ENCODE peak calls at places on chromosomes 7 and 10, in eight cellular contexts. U is kidney, D is upper lobe of right lung, J is endothelial cell, A is astrocyte of the cerebellum, Y is tibial artery, L is A549, F is psoas muscle. O is an unnamed sample.

GRCh38 chr10:113056468-113057021 is 106.5 kb downstream of the TCF7L2 start:
- DNase-seq in U (no peak), D (no peak), J (no peak), A (peak; percentile 41), Y (peak; percentile 70), L (no peak), F (no peak), O (peak; percentile 19)

GRCh38 chr7:101678713-101679112 is 49.6 kb upstream of the MYL10 start:
- DNase-seq in U (no peak), D (no peak), J (no peak), A (peak; percentile 59), Y (no peak), L (no peak), F (no peak), O (no peak)

GRCh38 chr7:81501220-81501619 is 268.6 kb downstream of the HGF start:
- DNase-seq in U (no peak), D (no peak), J (no peak), A (peak; percentile 19), Y (no peak), L (no peak), F (no peak), O (no peak)

GRCh38 chr10:53574024-53574423 is 801.4 kb upstream of the MBL2 start:
- DNase-seq in U (no peak), D (no peak), J (no peak), A (no peak), Y (no peak), L (no peak), F (no peak), O (no peak)

GRCh38 chr10:130411496-130412070 is 275.4 kb downstream of the GLRX3 start:
- DNase-seq in U (no peak), D (peak; percentile 28), J (no peak), A (no peak), Y (no peak), L (no peak), F (no peak), O (no peak)

GRCh38 chr7:30626984-30627383 is 32.3 kb downstream of the GARS1 start:
- DNase-seq in U (no peak), D (no peak), J (no peak), A (no peak), Y (no peak), L (no peak), F (no peak), O (no peak)

GRCh38 chr7:49850921-49851613 is 77.6 kb downstream of the VWC2 start:
- DNase-seq in U (no peak), D (no peak), J (no peak), A (no peak), Y (no peak), L (no peak), F (no peak), O (no peak)

GRCh38 chr7:75937958-75938786 is 23.2 kb downstream of the POR start:
- DNase-seq in U (peak; percentile 90), D (peak; percentile 78), J (no peak), A (peak; percentile 59), Y (peak; percentile 90), L (peak; percentile 66), F (peak; percentile 88), O (peak; percentile 95)

GRCh38 chr10:73262105-73262730 is 9.8 kb upstream of the MRPS16 start:
- DNase-seq in U (no peak), D (no peak), J (no peak), A (peak; percentile 11), Y (no peak), L (peak; percentile 68), F (no peak), O (peak; percentile 74)

GRCh38 chr10:73264423-73264822 is 12.0 kb upstream of the MRPS16 start:
- DNase-seq in U (no peak), D (no peak), J (no peak), A (no peak), Y (no peak), L (no peak), F (no peak), O (no peak)

GRCh38 chr10:73262880-73263279 is 10.4 kb upstream of the MRPS16 start:
- DNase-seq in U (no peak), D (no peak), J (no peak), A (no peak), Y (no peak), L (no peak), F (no peak), O (no peak)

GRCh38 chr10:73261362-73261995 is 9.0 kb upstream of the MRPS16 start:
- DNase-seq in U (no peak), D (no peak), J (no peak), A (no peak), Y (no peak), L (no peak), F (no peak), O (no peak)

GRCh38 chr10:73263948-73264347 is 11.5 kb upstream of the MRPS16 start:
- DNase-seq in U (no peak), D (no peak), J (no peak), A (no peak), Y (no peak), L (peak; percentile 17), F (no peak), O (no peak)
- TF ChIP-seq CTCF in U (peak; percentile 21), D (peak; percentile 41), J (peak; percentile 69), A (peak; percentile 50), Y (peak; percentile 25), L (peak; percentile 80), F (peak; percentile 37), O (peak; percentile 61)

GRCh38 chr7:139732471-139733167 is 45.2 kb downstream of the HIPK2 start:
- DNase-seq in U (no peak), D (no peak), J (no peak), A (no peak), Y (no peak), L (no peak), F (no peak), O (no peak)

GRCh38 chr7:139735466-139735865 is 42.3 kb downstream of the HIPK2 start:
- DNase-seq in U (no peak), D (no peak), J (no peak), A (no peak), Y (no peak), L (no peak), F (no peak), O (no peak)

GRCh38 chr7:139733751-139734150 is 44.0 kb downstream of the HIPK2 start:
- DNase-seq in U (no peak), D (no peak), J (no peak), A (no peak), Y (no peak), L (no peak), F (no peak), O (no peak)

GRCh38 chr7:139735912-139736595 is 41.7 kb downstream of the HIPK2 start:
- DNase-seq in U (no peak), D (no peak), J (no peak), A (no peak), Y (no peak), L (no peak), F (no peak), O (no peak)

DNA sequence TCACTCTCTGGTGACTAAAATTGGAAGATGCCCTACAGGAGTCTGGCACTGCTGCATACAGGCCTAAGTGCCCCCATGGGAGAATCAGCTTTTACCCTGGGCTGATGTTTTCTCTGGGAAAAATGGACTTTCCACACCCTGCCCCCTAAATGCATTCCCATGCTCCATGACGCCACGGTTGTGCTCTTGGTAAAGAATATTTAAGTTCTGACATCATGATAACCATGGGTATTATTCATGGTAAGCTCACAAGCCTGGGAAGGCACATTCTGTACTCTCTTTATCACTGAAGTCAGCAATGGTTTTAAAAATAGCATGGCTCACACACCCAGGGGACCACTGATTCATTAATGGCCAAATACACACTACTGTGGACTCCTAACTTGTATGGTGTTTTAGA is 43.4 kb downstream of the HIPK2 start:
- DNase-seq in U (no peak), D (no peak), J (no peak), A (peak; percentile 90), Y (peak; percentile 93), L (no peak), F (peak; percentile 70), O (no peak)
- TF ChIP-seq CTCF in U (no peak), D (no peak), J (no peak), A (no peak), Y (no peak), L (no peak), F (no peak), O (no peak)

GRCh38 chr7:118252087-118252486 is 27.6 kb downstream of the ANKRD7 start:
- DNase-seq in U (no peak), D (no peak), J (no peak), A (no peak), Y (no peak), L (no peak), F (no peak), O (no peak)

GRCh38 chr7:118245267-118246040 is 20.9 kb downstream of the ANKRD7 start:
- DNase-seq in U (no peak), D (no peak), J (no peak), A (peak; percentile 80), Y (no peak), L (no peak), F (no peak), O (no peak)

GRCh38 chr7:118250860-118251494 is 26.5 kb downstream of the ANKRD7 start:
- DNase-seq in U (no peak), D (no peak), J (no peak), A (no peak), Y (no peak), L (no peak), F (no peak), O (no peak)
- TF ChIP-seq CTCF in U (peak; percentile 7), D (no peak), J (peak; percentile 55), A (peak; percentile 39), Y (no peak), L (peak; percentile 15), F (no peak), O (no peak)

DNA sequence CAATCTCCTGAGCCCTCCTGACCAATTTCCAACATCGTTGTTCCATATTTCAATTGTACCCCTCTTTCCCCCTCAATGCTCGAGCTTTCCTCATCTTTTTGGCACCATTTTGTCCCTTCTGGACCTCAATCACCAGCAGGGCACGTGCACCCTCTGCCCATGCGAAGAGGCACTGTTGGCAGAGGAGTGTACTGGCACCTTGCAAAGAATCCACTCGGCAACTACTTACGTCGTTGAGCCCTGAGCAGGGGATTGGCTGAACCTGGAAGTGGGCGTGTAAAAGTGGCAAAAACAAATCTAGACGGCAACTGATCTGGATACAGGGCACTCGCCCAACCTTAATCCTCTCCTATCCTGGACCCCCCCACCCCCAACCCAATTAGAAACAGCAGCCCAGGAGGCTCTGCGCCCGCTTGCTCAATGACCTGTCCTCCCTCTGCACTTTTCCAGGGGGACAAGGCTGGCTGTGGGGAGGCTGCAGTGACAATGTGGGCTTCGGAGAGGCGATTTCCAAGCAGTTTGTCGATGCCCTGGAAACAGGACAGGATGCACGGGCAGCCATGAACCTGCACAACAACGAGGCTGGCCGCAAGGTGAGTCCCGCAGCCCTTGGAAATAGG is 18.8 kb downstream of the WNT8B start:
- DNase-seq in U (peak; percentile 88), D (peak; percentile 87), J (peak; percentile 91), A (peak; percentile 71), Y (peak; percentile 90), L (peak; percentile 89), F (peak; percentile 86), O (peak; percentile 56)
- TF ChIP-seq CTCF in U (no peak), D (no peak), J (no peak), A (no peak), Y (no peak), L (no peak), F (no peak), O (no peak)